ENCODE peak calls at places on chromosomes 4 and X, in nine cellular contexts. One of them, this sample, is unnamed.
A peak's percentile ranks its signal among the peaks of the same experiment; 100 is the strongest.

GRCh38 chrX:139170526-139171173 is 359.9 kb upstream of the F9 start:
- DNase-seq in OCI-LY7: no peak
- DNase-seq in GM13976: no peak
- DNase-seq in right atrium auricular region: no peak
- DNase-seq in PC-3: no peak
- DNase-seq in A549: no peak
- DNase-seq in progenitor cell of endocrine pancreas: no peak
- DNase-seq in GM23338: no peak
- DNase-seq in astrocyte of the spinal cord: no peak
- DNase-seq in this sample: no peak

GRCh38 chrX:130524476-130525194 is 122.8 kb downstream of the RBMX2 start:
- DNase-seq in progenitor cell of endocrine pancreas: no peak
- DNase-seq in astrocyte of the spinal cord: no peak
- DNase-seq in OCI-LY7: no peak
- DNase-seq in right atrium auricular region: no peak
- DNase-seq in GM23338: no peak
- DNase-seq in GM13976: no peak
- DNase-seq in PC-3: no peak
- DNase-seq in A549: no peak
- DNase-seq in this sample: no peak

GRCh38 chrX:132958086-132958703 is at the start of gene HS6ST2:
- DNase-seq in OCI-LY7: no peak
- DNase-seq in A549: no peak
- DNase-seq in GM13976: no peak
- DNase-seq in GM23338: peak; percentile 60
- DNase-seq in right atrium auricular region: no peak
- DNase-seq in PC-3: no peak
- DNase-seq in progenitor cell of endocrine pancreas: peak; percentile 52
- DNase-seq in astrocyte of the spinal cord: no peak
- DNase-seq in this sample: no peak

GRCh38 chr4:83771113-83771705 is 235.3 kb downstream of the GPAT3 start:
- DNase-seq in A549: peak; percentile 53
- DNase-seq in astrocyte of the spinal cord: peak; percentile 72
- DNase-seq in right atrium auricular region: no peak
- DNase-seq in PC-3: peak; percentile 42
- DNase-seq in progenitor cell of endocrine pancreas: peak; percentile 21
- DNase-seq in OCI-LY7: peak; percentile 14
- DNase-seq in GM23338: peak; percentile 82
- DNase-seq in GM13976: peak; percentile 17
- DNase-seq in this sample: peak; percentile 14

GRCh38 chr4:170979736-170980135 is 833.5 kb upstream of the GALNTL6 start:
- DNase-seq in OCI-LY7: no peak
- DNase-seq in right atrium auricular region: no peak
- DNase-seq in GM13976: no peak
- DNase-seq in GM23338: no peak
- DNase-seq in PC-3: no peak
- DNase-seq in progenitor cell of endocrine pancreas: no peak
- DNase-seq in A549: no peak
- DNase-seq in astrocyte of the spinal cord: peak; percentile 58
- DNase-seq in this sample: no peak

GRCh38 chr4:617644-618330 is 7.6 kb upstream of the PDE6B start:
- DNase-seq in right atrium auricular region: no peak
- DNase-seq in PC-3: peak; percentile 68
- DNase-seq in progenitor cell of endocrine pancreas: no peak
- DNase-seq in astrocyte of the spinal cord: no peak
- DNase-seq in GM23338: peak; percentile 65
- DNase-seq in OCI-LY7: no peak
- DNase-seq in GM13976: no peak
- DNase-seq in A549: no peak
- DNase-seq in this sample: no peak

GRCh38 chr4:27759621-27760020 is 899.0 kb downstream of the STIM2 start:
- DNase-seq in A549: no peak
- DNase-seq in OCI-LY7: no peak
- DNase-seq in GM13976: no peak
- DNase-seq in astrocyte of the spinal cord: no peak
- DNase-seq in PC-3: no peak
- DNase-seq in right atrium auricular region: no peak
- DNase-seq in progenitor cell of endocrine pancreas: no peak
- DNase-seq in GM23338: no peak
- DNase-seq in this sample: no peak

GRCh38 chrX:37921758-37922157 is 74.4 kb upstream of the DYNLT3 start:
- DNase-seq in GM13976: no peak
- DNase-seq in A549: no peak
- DNase-seq in right atrium auricular region: no peak
- DNase-seq in astrocyte of the spinal cord: peak; percentile 62
- DNase-seq in PC-3: peak; percentile 85
- DNase-seq in OCI-LY7: no peak
- DNase-seq in progenitor cell of endocrine pancreas: no peak
- DNase-seq in GM23338: no peak
- DNase-seq in this sample: no peak

GRCh38 chrX:17882680-17883079 is 21.6 kb upstream of the RAI2 start:
- DNase-seq in progenitor cell of endocrine pancreas: no peak
- DNase-seq in GM13976: no peak
- DNase-seq in GM23338: no peak
- DNase-seq in right atrium auricular region: no peak
- DNase-seq in OCI-LY7: no peak
- DNase-seq in astrocyte of the spinal cord: no peak
- DNase-seq in PC-3: peak; percentile 70
- DNase-seq in A549: no peak
- DNase-seq in this sample: no peak

GRCh38 chrX:83416273-83416672 is 91.8 kb upstream of the POU3F4 start:
- DNase-seq in PC-3: peak; percentile 35
- DNase-seq in OCI-LY7: peak; percentile 1
- DNase-seq in GM23338: peak; percentile 1
- DNase-seq in GM13976: no peak
- DNase-seq in right atrium auricular region: no peak
- DNase-seq in A549: no peak
- DNase-seq in progenitor cell of endocrine pancreas: no peak
- DNase-seq in astrocyte of the spinal cord: no peak
- DNase-seq in this sample: no peak
- TF ChIP-seq CTCF in PC-3: peak; percentile 54
- TF ChIP-seq CTCF in OCI-LY7: peak; percentile 60
- TF ChIP-seq CTCF in GM23338: peak; percentile 37
- TF ChIP-seq CTCF in GM13976: no peak
- TF ChIP-seq CTCF in right atrium auricular region: no peak
- TF ChIP-seq CTCF in A549: no peak
- TF ChIP-seq CTCF in progenitor cell of endocrine pancreas: peak; percentile 58
- TF ChIP-seq CTCF in astrocyte of the spinal cord: no peak
- TF ChIP-seq CTCF in this sample: no peak

DNA sequence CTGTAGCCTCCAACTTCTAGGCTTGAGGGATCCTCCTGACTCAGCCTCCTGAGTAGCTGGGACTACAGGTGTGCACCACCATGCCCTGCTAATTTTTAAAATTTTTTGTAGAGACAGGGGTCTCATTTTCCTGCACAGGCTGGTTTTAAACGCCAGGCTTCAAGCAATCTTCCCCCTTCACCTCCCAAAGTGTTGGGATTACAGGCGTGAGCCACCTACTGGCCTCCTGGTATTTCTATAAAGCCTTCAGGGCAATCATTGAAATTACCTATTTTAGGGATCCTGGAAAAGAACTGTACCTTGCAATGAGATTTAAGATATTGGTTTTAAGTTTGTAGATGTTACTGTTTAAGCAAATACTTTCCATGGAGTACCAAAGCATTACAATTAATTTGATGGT is 13.5 kb upstream of the PLS3 start:
- DNase-seq in PC-3: peak; percentile 49
- DNase-seq in astrocyte of the spinal cord: no peak
- DNase-seq in OCI-LY7: no peak
- DNase-seq in right atrium auricular region: no peak
- DNase-seq in GM13976: no peak
- DNase-seq in progenitor cell of endocrine pancreas: no peak
- DNase-seq in A549: no peak
- DNase-seq in GM23338: peak; percentile 45
- DNase-seq in this sample: no peak
- TF ChIP-seq CTCF in PC-3: peak; percentile 61
- TF ChIP-seq CTCF in astrocyte of the spinal cord: peak; percentile 22
- TF ChIP-seq CTCF in OCI-LY7: no peak
- TF ChIP-seq CTCF in right atrium auricular region: no peak
- TF ChIP-seq CTCF in GM13976: no peak
- TF ChIP-seq CTCF in progenitor cell of endocrine pancreas: peak; percentile 41
- TF ChIP-seq CTCF in A549: peak; percentile 31
- TF ChIP-seq CTCF in GM23338: peak; percentile 48
- TF ChIP-seq CTCF in this sample: no peak

DNA sequence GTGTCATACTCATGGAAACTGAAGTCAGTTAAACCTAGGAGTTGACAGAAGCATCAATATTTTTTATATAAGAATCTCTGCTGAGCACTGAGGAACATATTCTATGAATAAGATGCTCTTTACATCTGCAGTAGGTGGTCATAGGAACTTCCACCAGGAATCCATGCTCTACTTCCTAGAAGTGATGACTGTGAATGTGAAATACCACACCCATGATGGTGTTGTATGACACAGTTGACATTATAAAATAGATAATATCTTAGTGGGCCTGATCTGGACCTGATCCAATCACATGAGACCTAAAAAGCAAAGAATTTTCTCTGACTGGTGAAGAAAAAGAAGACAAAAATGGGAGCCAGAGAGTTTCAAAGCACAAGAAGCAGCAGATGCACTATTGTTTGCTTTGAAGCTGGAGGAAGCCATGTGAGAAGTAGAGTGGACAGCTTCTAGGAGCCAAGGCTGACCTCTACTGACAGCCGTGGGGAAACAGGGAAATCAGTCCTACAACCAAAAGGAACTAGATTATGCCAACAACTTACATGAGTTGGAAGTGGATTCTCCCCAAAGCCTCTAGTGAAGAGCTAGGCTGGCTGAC is 68.6 kb upstream of the HS3ST1 start:
- DNase-seq in OCI-LY7: no peak
- DNase-seq in progenitor cell of endocrine pancreas: no peak
- DNase-seq in astrocyte of the spinal cord: no peak
- DNase-seq in GM23338: peak; percentile 26
- DNase-seq in right atrium auricular region: no peak
- DNase-seq in PC-3: peak; percentile 63
- DNase-seq in GM13976: no peak
- DNase-seq in A549: no peak
- DNase-seq in this sample: no peak
- TF ChIP-seq CTCF in OCI-LY7: no peak
- TF ChIP-seq CTCF in progenitor cell of endocrine pancreas: no peak
- TF ChIP-seq CTCF in astrocyte of the spinal cord: no peak
- TF ChIP-seq CTCF in GM23338: peak; percentile 36
- TF ChIP-seq CTCF in right atrium auricular region: no peak
- TF ChIP-seq CTCF in PC-3: peak; percentile 47
- TF ChIP-seq CTCF in GM13976: peak; percentile 8
- TF ChIP-seq CTCF in A549: no peak
- TF ChIP-seq CTCF in this sample: no peak

GRCh38 chr4:5784960-5785611 is 74.1 kb downstream of the EVC start:
- DNase-seq in GM13976: no peak
- DNase-seq in PC-3: no peak
- DNase-seq in progenitor cell of endocrine pancreas: no peak
- DNase-seq in GM23338: peak; percentile 38
- DNase-seq in right atrium auricular region: peak; percentile 61
- DNase-seq in astrocyte of the spinal cord: no peak
- DNase-seq in OCI-LY7: no peak
- DNase-seq in A549: no peak
- DNase-seq in this sample: no peak
- TF ChIP-seq CTCF in GM13976: no peak
- TF ChIP-seq CTCF in PC-3: no peak
- TF ChIP-seq CTCF in progenitor cell of endocrine pancreas: no peak
- TF ChIP-seq CTCF in GM23338: peak; percentile 40
- TF ChIP-seq CTCF in right atrium auricular region: no peak
- TF ChIP-seq CTCF in astrocyte of the spinal cord: peak; percentile 15
- TF ChIP-seq CTCF in OCI-LY7: no peak
- TF ChIP-seq CTCF in A549: no peak
- TF ChIP-seq CTCF in this sample: no peak